ENCODE peak calls at places on chromosomes 1 and 21, in ten cellular contexts. C is upper lobe of left lung; N is OCI-M1; F is ureter; Z is endothelial cell; G is activated CD4-positive, alpha-beta T cell treated with anti-CD3 and anti-CD28 coated beads, Interleukin-2, amount 10 ng/mL, durations not matched to agents 7 days and 5 days; H is naive thymus-derived CD4-positive, alpha-beta T cell; T is C1 segment of cervical spinal cord; B is activated CD8-positive, alpha-beta memory T cell treated with anti-CD3 and anti-CD28 coated beads, Interleukin-2, amount 10 ng/mL, durations not matched to agents 7 days and 5 days; A is activated naive CD8-positive, alpha-beta T cell treated with anti-CD3 and anti-CD28 coated beads, Interleukin-2, amount 50 U/mL, for 16 hours. I is an unnamed sample.

GRCh38 chr1:210754931-210755670 is 378.8 kb downstream of the KCNH1 start:
- DNase-seq in C (no peak), N (peak; percentile 5), F (peak; percentile 66), Z (no peak), G (no peak), H (no peak), T (peak; percentile 95), B (no peak), A (no peak), I (no peak)

GRCh38 chr1:92277105-92277504 is 21.7 kb downstream of the GLMN start:
- DNase-seq in C (no peak), N (no peak), F (no peak), Z (no peak), G (no peak), H (no peak), T (no peak), B (no peak), A (no peak), I (no peak)

GRCh38 chr1:9826616-9827015 is 2.9 kb upstream of the CLSTN1 start:
- DNase-seq in C (no peak), N (no peak), F (no peak), Z (no peak), G (no peak), H (no peak), T (no peak), B (no peak), A (no peak), I (no peak)

GRCh38 chr1:43729816-43730463 is 22.6 kb downstream of the ST3GAL3 start:
- DNase-seq in C (no peak), N (no peak), F (no peak), Z (no peak), G (no peak), H (no peak), T (no peak), B (no peak), A (no peak), I (peak; percentile 14)

GRCh38 chr1:26574018-26574417 is 44.5 kb downstream of the RPS6KA1 start:
- DNase-seq in C (no peak), N (no peak), F (no peak), Z (no peak), G (no peak), H (no peak), T (no peak), B (no peak), A (no peak), I (no peak)

GRCh38 chr1:93578911-93579825 is 102.5 kb downstream of the BCAR3 start:
- DNase-seq in C (no peak), N (no peak), F (no peak), Z (no peak), G (no peak), H (no peak), T (no peak), B (no peak), A (no peak), I (no peak)

GRCh38 chr1:50438945-50439344 is 15.7 kb upstream of the DMRTA2 start:
- DNase-seq in C (no peak), N (no peak), F (no peak), Z (no peak), G (no peak), H (no peak), T (no peak), B (no peak), A (no peak), I (no peak)

GRCh38 chr21:32753818-32754610 is 17.5 kb downstream of the PAXBP1 start:
- DNase-seq in C (no peak), N (no peak), F (no peak), Z (no peak), G (no peak), H (no peak), T (no peak), B (no peak), A (no peak), I (no peak)

GRCh38 chr1:159800177-159800935 is 1.8 kb upstream of the FCRL6 start:
- DNase-seq in C (peak; percentile 35), N (no peak), F (no peak), Z (no peak), G (peak; percentile 41), H (no peak), T (no peak), B (peak; percentile 78), A (no peak), I (no peak)

GRCh38 chr21:33541105-33541711 is 709 bp downstream of the GART start:
- DNase-seq in C (no peak), N (peak; percentile 75), F (no peak), Z (no peak), G (no peak), H (no peak), T (no peak), B (peak; percentile 54), A (no peak), I (peak; percentile 67)

GRCh38 chr1:116873680-116874271 is 35.9 kb upstream of the PTGFRN start:
- DNase-seq in C (no peak), N (no peak), F (no peak), Z (no peak), G (no peak), H (no peak), T (no peak), B (no peak), A (no peak), I (no peak)

GRCh38 chr1:206459703-206460102 is 10.6 kb upstream of the IKBKE start:
- DNase-seq in C (no peak), N (no peak), F (no peak), Z (no peak), G (no peak), H (no peak), T (peak; percentile 34), B (no peak), A (no peak), I (no peak)

GRCh38 chr1:239228451-239228850 is 157.9 kb upstream of the CHRM3 start:
- DNase-seq in C (no peak), N (no peak), F (no peak), Z (no peak), G (no peak), H (no peak), T (no peak), B (no peak), A (no peak), I (no peak)

GRCh38 chr1:174976436-174977107 is 23.2 kb upstream of the CACYBP start:
- DNase-seq in C (no peak), N (peak; percentile 28), F (no peak), Z (no peak), G (no peak), H (no peak), T (no peak), B (no peak), A (no peak), I (peak; percentile 34)

GRCh38 chr1:234851450-234852438 is 241.8 kb upstream of the IRF2BP2 start:
- DNase-seq in C (peak; percentile 55), N (peak; percentile 92), F (no peak), Z (no peak), G (no peak), H (no peak), T (no peak), B (peak; percentile 54), A (no peak), I (peak; percentile 31)

GRCh38 chr1:66000033-66000637 is 207.4 kb downstream of the PDE4B start:
- DNase-seq in C (no peak), N (no peak), F (no peak), Z (no peak), G (no peak), H (no peak), T (no peak), B (no peak), A (no peak), I (no peak)

GRCh38 chr21:24988941-24989340 is 618.3 kb downstream of the MRPL39 start:
- DNase-seq in C (no peak), N (no peak), F (no peak), Z (no peak), G (no peak), H (no peak), T (no peak), B (no peak), A (no peak), I (no peak)

GRCh38 chr1:22241811-22242210 is 98.9 kb upstream of the WNT4 start:
- DNase-seq in C (no peak), N (no peak), F (no peak), Z (no peak), G (no peak), H (no peak), T (no peak), B (no peak), A (no peak), I (no peak)

GRCh38 chr1:11471473-11471872 is 7.5 kb upstream of the DISP3 start:
- DNase-seq in C (no peak), N (no peak), F (no peak), Z (no peak), G (no peak), H (no peak), T (no peak), B (no peak), A (no peak), I (no peak)

GRCh38 chr1:115299266-115299665 is 38.8 kb downstream of the NGF start:
- DNase-seq in C (no peak), N (no peak), F (no peak), Z (no peak), G (no peak), H (no peak), T (no peak), B (no peak), A (no peak), I (no peak)

GRCh38 chr1:21165076-21165475 is 11.6 kb downstream of the EIF4G3 start:
- DNase-seq in C (no peak), N (no peak), F (no peak), Z (no peak), G (no peak), H (no peak), T (no peak), B (no peak), A (no peak), I (no peak)

GRCh38 chr1:34532113-34532512 is 222.7 kb upstream of the GJB5 start:
- DNase-seq in C (no peak), N (no peak), F (no peak), Z (no peak), G (no peak), H (no peak), T (no peak), B (no peak), A (no peak), I (no peak)

GRCh38 chr1:145719230-145720079 is at the start of gene CD160:
- DNase-seq in C (no peak), N (no peak), F (no peak), Z (no peak), G (no peak), H (no peak), T (no peak), B (peak; percentile 46), A (no peak), I (no peak)

GRCh38 chr1:17627239-17628052 is 87.9 kb downstream of the ARHGEF10L start:
- DNase-seq in C (no peak), N (no peak), F (no peak), Z (no peak), G (no peak), H (no peak), T (no peak), B (no peak), A (no peak), I (no peak)

GRCh38 chr1:12677565-12677964 is 33.7 kb downstream of the AADACL4 start:
- DNase-seq in C (no peak), N (no peak), F (no peak), Z (no peak), G (no peak), H (no peak), T (peak; percentile 1), B (no peak), A (no peak), I (no peak)

GRCh38 chr1:7992885-7993284 is 31.4 kb downstream of the PARK7 start:
- DNase-seq in C (no peak), N (no peak), F (no peak), Z (no peak), G (no peak), H (no peak), T (no peak), B (no peak), A (no peak), I (no peak)

GRCh38 chr1:247367786-247368342 is 36.2 kb upstream of the ZNF496 start:
- DNase-seq in C (no peak), N (peak; percentile 91), F (no peak), Z (no peak), G (no peak), H (no peak), T (no peak), B (no peak), A (no peak), I (no peak)

GRCh38 chr1:45047032-45047431 is 35.0 kb downstream of the UROD start:
- DNase-seq in C (no peak), N (no peak), F (no peak), Z (no peak), G (no peak), H (no peak), T (no peak), B (no peak), A (no peak), I (no peak)